ENCODE peak calls at places on chromosomes 2 and 18, in seven cellular contexts. T is substantia nigra, U is neural crest cell, L is psoas muscle, C is NCI-H460, B is cardiac muscle cell, I is upper lobe of left lung. R is an unnamed sample.

GRCh38 chr2:239236043-239236807 is 164.6 kb downstream of the HDAC4 start:
- DNase-seq in T (no peak), U (no peak), L (no peak), C (no peak), B (no peak), I (no peak), R (no peak)

GRCh38 chr2:64049633-64050220 is 30.5 kb upstream of the VPS54 start:
- DNase-seq in T (no peak), U (peak; percentile 47), L (peak; percentile 28), C (peak; percentile 52), B (peak; percentile 68), I (peak; percentile 60), R (peak; percentile 59)

GRCh38 chr2:94997981-94998920 is 27.3 kb upstream of the MAL start:
- DNase-seq in T (no peak), U (no peak), L (no peak), C (no peak), B (no peak), I (peak; percentile 24), R (no peak)

GRCh38 chr2:202009019-202009481 is 24.6 kb upstream of the FZD7 start:
- DNase-seq in T (no peak), U (no peak), L (no peak), C (no peak), B (no peak), I (no peak), R (no peak)

GRCh38 chr18:59675346-59675745 is 21.9 kb downstream of the CCBE1 start:
- DNase-seq in T (no peak), U (no peak), L (no peak), C (no peak), B (no peak), I (no peak), R (no peak)

GRCh38 chr2:174663572-174663971 is 66.0 kb upstream of the WIPF1 start:
- DNase-seq in T (no peak), U (no peak), L (no peak), C (no peak), B (no peak), I (no peak), R (no peak)

GRCh38 chr2:240249423-240250149 is 109.1 kb upstream of the OTOS start:
- DNase-seq in T (peak; percentile 44), U (peak; percentile 47), L (no peak), C (no peak), B (no peak), I (no peak), R (no peak)

GRCh38 chr2:59935005-59935404 is 618.4 kb downstream of the BCL11A start:
- DNase-seq in T (no peak), U (no peak), L (no peak), C (no peak), B (no peak), I (no peak), R (no peak)

GRCh38 chr2:163200726-163201125 is 362.2 kb upstream of the KCNH7 start:
- DNase-seq in T (no peak), U (no peak), L (no peak), C (no peak), B (no peak), I (no peak), R (no peak)

GRCh38 chr2:233311241-233311926 is 3.8 kb downstream of the SAG start:
- DNase-seq in T (no peak), U (no peak), L (no peak), C (no peak), B (no peak), I (no peak), R (no peak)

GRCh38 chr2:40240067-40240466 is 211.8 kb downstream of the SLC8A1 start:
- DNase-seq in T (no peak), U (no peak), L (peak; percentile 76), C (no peak), B (no peak), I (peak; percentile 55), R (no peak)

GRCh38 chr2:223995569-223995968 is 38.3 kb downstream of the MRPL44 start:
- DNase-seq in T (no peak), U (no peak), L (no peak), C (peak; percentile 89), B (no peak), I (no peak), R (no peak)

GRCh38 chr2:197125000-197125399 is 185.6 kb downstream of the ANKRD44 start:
- DNase-seq in T (no peak), U (no peak), L (no peak), C (no peak), B (no peak), I (no peak), R (no peak)

GRCh38 chr2:163493330-163494319 is 242.2 kb downstream of the FIGN start:
- DNase-seq in T (no peak), U (no peak), L (no peak), C (no peak), B (peak; percentile 55), I (no peak), R (no peak)

GRCh38 chr2:227720680-227721079 is 2.9 kb upstream of the SLC19A3 start:
- DNase-seq in T (no peak), U (no peak), L (no peak), C (no peak), B (no peak), I (no peak), R (no peak)

GRCh38 chr2:205091411-205091810 is 546.1 kb downstream of the PARD3B start:
- DNase-seq in T (no peak), U (no peak), L (no peak), C (no peak), B (no peak), I (no peak), R (no peak)

GRCh38 chr2:240397924-240398611 is 37.4 kb upstream of the GPC1 start:
- DNase-seq in T (no peak), U (no peak), L (no peak), C (no peak), B (no peak), I (no peak), R (no peak)

GRCh38 chr2:233267516-233268245 is 16.2 kb downstream of the ATG16L1 start:
- DNase-seq in T (no peak), U (no peak), L (peak; percentile 17), C (no peak), B (no peak), I (peak; percentile 52), R (peak; percentile 62)

GRCh38 chr2:25276569-25277465 is 64.9 kb downstream of the DNMT3A start:
- DNase-seq in T (no peak), U (peak; percentile 70), L (peak; percentile 78), C (no peak), B (peak; percentile 41), I (peak; percentile 59), R (peak; percentile 63)

GRCh38 chr2:30422437-30422805 is 24.6 kb upstream of the LCLAT1 start:
- DNase-seq in T (no peak), U (no peak), L (no peak), C (peak; percentile 87), B (no peak), I (peak; percentile 34), R (peak; percentile 83)

GRCh38 chr2:10188211-10188610 is 65.7 kb downstream of the RRM2 start:
- DNase-seq in T (no peak), U (no peak), L (no peak), C (no peak), B (no peak), I (no peak), R (no peak)

GRCh38 chr2:16250466-16250865 is 310.1 kb downstream of the MYCN start:
- DNase-seq in T (no peak), U (no peak), L (no peak), C (no peak), B (no peak), I (no peak), R (no peak)